ENCODE peak calls at places on chromosomes 2 and 18, in eight cellular contexts. Y is transverse colon, Q is GM20000, C is cardiac fibroblast, N is mesothelial cell of epicardium, T is AG10803, K is MM.1S, X is left lung. W is an unnamed sample.
A peak's percentile ranks its signal among the peaks of the same experiment; 100 is the strongest.

GRCh38 chr18:63157293-63158011 is 162.1 kb downstream of the BCL2 start:
- DNase-seq in X (no peak), N (no peak), Q (no peak), Y (peak; percentile 51), C (no peak), K (peak; percentile 92), T (no peak), W (no peak)

GRCh38 chr2:11790228-11790627 is 43.8 kb downstream of the LPIN1 start:
- DNase-seq in Y (no peak), K (no peak), C (no peak), Q (no peak), T (no peak), X (no peak), N (no peak), W (no peak)

GRCh38 chr2:105143467-105144127 is 97.9 kb upstream of the GPR45 start:
- DNase-seq in K (peak; percentile 41), Y (no peak), N (peak; percentile 42), T (no peak), Q (peak; percentile 45), X (no peak), C (no peak), W (peak; percentile 68)

GRCh38 chr2:121350402-121350775 is 65.4 kb upstream of the TFCP2L1 start:
- DNase-seq in K (no peak), N (no peak), C (no peak), Y (no peak), Q (no peak), X (no peak), T (no peak), W (no peak)

GRCh38 chr2:176324862-176325261 is 55.6 kb downstream of the MTX2 start:
- DNase-seq in T (no peak), C (no peak), K (no peak), Q (no peak), X (no peak), N (no peak), Y (no peak), W (no peak)

GRCh38 chr18:615773-616172 is 19.0 kb downstream of the CLUL1 start:
- DNase-seq in Y (no peak), X (no peak), C (no peak), Q (no peak), K (no peak), T (no peak), N (no peak), W (no peak)

GRCh38 chr2:189997016-189997415 is 65.5 kb downstream of the MSTN start:
- DNase-seq in Q (no peak), K (no peak), N (no peak), Y (no peak), C (no peak), X (no peak), T (no peak), W (no peak)

GRCh38 chr18:68267583-68267982 is 447.3 kb downstream of the TMX3 start:
- DNase-seq in K (no peak), X (no peak), T (peak; percentile 71), Y (no peak), C (peak; percentile 34), N (no peak), Q (no peak), W (no peak)

GRCh38 chr2:207224814-207225482 is 59.2 kb upstream of the KLF7 start:
- DNase-seq in Y (no peak), X (no peak), N (no peak), T (no peak), C (no peak), K (no peak), Q (no peak), W (no peak)

GRCh38 chr2:202221873-202222272 is 16.5 kb downstream of the SUMO1 start:
- DNase-seq in Q (no peak), K (no peak), N (no peak), T (peak; percentile 20), X (no peak), C (peak; percentile 13), Y (no peak), W (peak; percentile 7)

GRCh38 chr18:76493213-76494107 is 1.6 kb downstream of the ZNF516 start:
- DNase-seq in K (peak; percentile 48), N (peak; percentile 49), X (peak; percentile 28), C (peak; percentile 30), Y (no peak), T (peak; percentile 52), Q (peak; percentile 84), W (peak; percentile 27)

GRCh38 chr2:240912878-240913809 is 7.0 kb downstream of the CROCC2 start:
- DNase-seq in C (no peak), Y (no peak), N (no peak), T (no peak), K (no peak), X (no peak), Q (no peak), W (no peak)

GRCh38 chr2:98548920-98549818 is 59.1 kb downstream of the COA5 start:
- DNase-seq in T (no peak), X (no peak), C (no peak), Y (peak; percentile 31), Q (no peak), N (no peak), K (no peak), W (no peak)

GRCh38 chr2:148926291-148926961 is 51.4 kb downstream of the KIF5C start:
- DNase-seq in K (peak; percentile 65), C (peak; percentile 38), Y (peak; percentile 34), T (peak; percentile 15), N (peak; percentile 54), Q (peak; percentile 75), X (peak; percentile 81), W (peak; percentile 56)

GRCh38 chr2:146697307-146697706 is 1147.5 kb upstream of the ACVR2A start:
- DNase-seq in X (no peak), Y (no peak), Q (no peak), C (no peak), K (no peak), T (no peak), N (no peak), W (no peak)

DNA sequence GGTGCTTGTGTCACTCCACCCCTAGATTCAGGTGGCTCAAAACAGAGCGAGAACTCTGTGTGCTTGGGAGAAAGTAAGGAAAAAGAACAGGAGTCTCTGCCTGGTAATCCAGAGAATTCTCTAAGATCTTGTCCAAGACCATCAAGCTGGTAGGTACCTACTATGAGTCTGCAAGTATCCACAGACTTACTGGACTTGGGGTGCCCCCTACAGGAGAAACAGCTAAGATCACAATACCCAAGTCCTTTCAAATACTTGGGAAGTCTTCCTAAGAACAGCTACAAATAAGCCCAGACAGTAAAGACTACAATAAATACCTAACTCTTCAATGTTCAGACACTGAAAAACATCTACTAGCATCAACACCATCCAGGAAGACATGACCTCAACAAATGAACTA is 1143.6 kb upstream of the ACVR2A start:
- DNase-seq in N (no peak), C (no peak), X (no peak), T (no peak), K (no peak), Q (no peak), Y (no peak), W (no peak)
- TF ChIP-seq CTCF in N (no peak), C (no peak), X (no peak), T (no peak), K (peak; percentile 3), Q (no peak), Y (no peak), W (no peak)

GRCh38 chr2:215951558-215951957 is 61.8 kb downstream of the MREG start:
- DNase-seq in N (no peak), X (no peak), C (no peak), Q (no peak), T (no peak), Y (no peak), K (no peak), W (no peak)

GRCh38 chr2:215946581-215946980 is 66.8 kb downstream of the MREG start:
- DNase-seq in X (no peak), C (no peak), T (no peak), Q (no peak), N (no peak), Y (no peak), K (no peak), W (no peak)

GRCh38 chr2:215952860-215953637 is 60.3 kb downstream of the MREG start:
- DNase-seq in Q (no peak), X (no peak), N (no peak), K (no peak), C (no peak), Y (no peak), T (no peak), W (no peak)

GRCh38 chr2:215948051-215948450 is 65.3 kb downstream of the MREG start:
- DNase-seq in Y (no peak), Q (no peak), C (no peak), K (no peak), X (no peak), T (no peak), N (no peak), W (no peak)

GRCh38 chr2:215950009-215950408 is 63.3 kb downstream of the MREG start:
- DNase-seq in K (peak; percentile 69), X (no peak), C (peak; percentile 62), T (peak; percentile 67), N (no peak), Q (peak; percentile 51), Y (no peak), W (no peak)
- TF ChIP-seq CTCF in K (peak; percentile 58), X (peak; percentile 35), C (peak; percentile 54), T (peak; percentile 75), N (peak; percentile 63), Q (peak; percentile 11), Y (peak; percentile 40), W (peak; percentile 55)

GRCh38 chr18:47754311-47755101 is 176.0 kb downstream of the SMAD2 start:
- DNase-seq in N (peak; percentile 65), Q (peak; percentile 83), C (no peak), Y (peak; percentile 58), X (peak; percentile 88), K (peak; percentile 58), T (no peak), W (peak; percentile 89)

GRCh38 chr18:47755102-47755456 is 175.4 kb downstream of the SMAD2 start:
- DNase-seq in N (peak; percentile 32), Q (no peak), C (no peak), K (no peak), X (no peak), T (no peak), Y (no peak), W (no peak)

GRCh38 chr18:47756364-47757016 is 174.0 kb downstream of the SMAD2 start:
- DNase-seq in K (peak; percentile 54), C (peak; percentile 59), N (peak; percentile 69), X (peak; percentile 85), Q (peak; percentile 69), Y (peak; percentile 63), T (peak; percentile 42), W (peak; percentile 84)

GRCh38 chr18:47752796-47753645 is 177.4 kb downstream of the SMAD2 start:
- DNase-seq in N (peak; percentile 9), Q (no peak), T (no peak), Y (no peak), C (no peak), X (no peak), K (no peak), W (no peak)

GRCh38 chr18:47758000-47758399 is 172.5 kb downstream of the SMAD2 start:
- DNase-seq in X (no peak), Q (no peak), Y (no peak), N (no peak), T (no peak), C (no peak), K (no peak), W (no peak)
- TF ChIP-seq CTCF in X (peak; percentile 32), Q (no peak), Y (peak; percentile 22), N (peak; percentile 19), T (peak; percentile 50), C (peak; percentile 45), K (peak; percentile 35), W (peak; percentile 38)

DNA sequence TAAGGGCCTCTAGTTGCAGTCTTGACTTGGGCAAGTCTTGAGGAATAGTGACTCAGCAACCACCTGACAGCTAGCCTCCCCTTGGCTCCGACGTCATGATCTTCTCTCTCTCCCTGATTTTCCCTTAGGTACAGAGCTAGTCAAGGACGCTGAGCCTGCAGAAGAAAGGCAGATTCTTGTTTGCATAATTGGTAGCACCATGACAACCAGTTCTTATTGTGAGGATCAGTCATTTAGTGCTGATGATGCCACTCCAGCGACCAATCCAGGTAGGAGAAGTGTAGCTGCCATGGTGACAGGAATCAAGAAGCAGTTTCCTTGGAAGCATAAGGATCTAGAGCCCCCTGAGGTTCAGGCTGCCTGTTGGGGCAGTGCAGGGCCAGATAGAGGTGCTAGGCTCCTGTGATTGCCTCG is 2.8 kb upstream of the RESP18 start:
- DNase-seq in T (no peak), X (no peak), C (no peak), Q (no peak), Y (no peak), K (no peak), N (no peak), W (no peak)
- TF ChIP-seq CTCF in T (no peak), X (no peak), C (no peak), Q (no peak), Y (no peak), K (no peak), N (no peak), W (no peak)